ENCODE peak calls at places on chromosome 22, in four cellular contexts. D is A172; V is activated CD4-positive, alpha-beta T cell treated with anti-CD3 and anti-CD28 coated beads, Interleukin-2, amount 10 ng/mL, durations not matched to agents 24 days and 14 days; Z is foreskin keratinocyte. A is an unnamed sample.

GRCh38 chr22:39685336-39686177 is 115.0 kb downstream of the CACNA1I start:
- DNase-seq in D (no peak), V (no peak), Z (no peak), A (no peak)

GRCh38 chr22:24117942-24118341 is 63.3 kb upstream of the SUSD2 start:
- DNase-seq in D (no peak), V (no peak), Z (no peak), A (no peak)

GRCh38 chr22:19848298-19849224 is 6.1 kb downstream of the GNB1L start:
- DNase-seq in D (peak; percentile 55), V (no peak), Z (no peak), A (no peak)

GRCh38 chr22:42639541-42640241 is 710 bp downstream of the ATP5MGL start:
- DNase-seq in D (no peak), V (no peak), Z (no peak), A (no peak)

GRCh38 chr22:22848364-22848866 is 39.2 kb upstream of the IGLL5 start:
- DNase-seq in D (peak; percentile 27), V (peak; percentile 92), Z (no peak), A (peak; percentile 67)

GRCh38 chr22:17120711-17121234 is 387 bp downstream of the TMEM121B start:
- DNase-seq in D (no peak), V (peak; percentile 74), Z (no peak), A (peak; percentile 48)

GRCh38 chr22:44995282-44995597 is 14.6 kb downstream of the PHF21B start:
- DNase-seq in D (no peak), V (no peak), Z (no peak), A (no peak)

GRCh38 chr22:49606562-49606961 is 221.1 kb downstream of the BRD1 start:
- DNase-seq in D (no peak), V (no peak), Z (no peak), A (no peak)

GRCh38 chr22:41603873-41604332 is 14.3 kb upstream of the PMM1 start:
- DNase-seq in D (no peak), V (peak; percentile 89), Z (no peak), A (peak; percentile 76)

GRCh38 chr22:21970037-21970799 is 12.4 kb downstream of the TOP3B start:
- DNase-seq in D (no peak), V (no peak), Z (peak; percentile 58), A (no peak)

GRCh38 chr22:50670513-50670912 is 2.1 kb upstream of the SHANK3 start:
- DNase-seq in D (no peak), V (no peak), Z (no peak), A (no peak)